ENCODE peak calls at places on chromosomes 1 and 21, in seven cellular contexts. One of them, this sample, is unnamed.

GRCh38 chr1:74964508-74964907 is 169.7 kb upstream of the LHX8 start:
- DNase-seq in GM23248: peak; percentile 8
- DNase-seq in iPS-NIHi11: no peak
- DNase-seq in AG09309: no peak
- DNase-seq in naive thymus-derived CD4-positive, alpha-beta T cell: no peak
- DNase-seq in stimulated activated CD4-positive, alpha-beta T cell treated with anti-CD3 and anti-CD28 coated beads, Interleukin-4, amount 100 ng/mL, for 48 hours: no peak
- DNase-seq in HS-27A: no peak
- DNase-seq in this sample: no peak

GRCh38 chr1:61481313-61481712 is 243.6 kb downstream of the TM2D1 start:
- DNase-seq in stimulated activated CD4-positive, alpha-beta T cell treated with anti-CD3 and anti-CD28 coated beads, Interleukin-4, amount 100 ng/mL, for 48 hours: no peak
- DNase-seq in HS-27A: no peak
- DNase-seq in AG09309: no peak
- DNase-seq in iPS-NIHi11: no peak
- DNase-seq in naive thymus-derived CD4-positive, alpha-beta T cell: no peak
- DNase-seq in GM23248: peak; percentile 14
- DNase-seq in this sample: no peak

GRCh38 chr1:45012639-45013278 is 705 bp downstream of the UROD start:
- DNase-seq in HS-27A: peak; percentile 43
- DNase-seq in stimulated activated CD4-positive, alpha-beta T cell treated with anti-CD3 and anti-CD28 coated beads, Interleukin-4, amount 100 ng/mL, for 48 hours: peak; percentile 28
- DNase-seq in iPS-NIHi11: peak; percentile 40
- DNase-seq in GM23248: peak; percentile 84
- DNase-seq in AG09309: no peak
- DNase-seq in naive thymus-derived CD4-positive, alpha-beta T cell: peak; percentile 12
- DNase-seq in this sample: no peak

GRCh38 chr21:26801524-26801923 is 43.7 kb downstream of the ADAMTS1 start:
- DNase-seq in stimulated activated CD4-positive, alpha-beta T cell treated with anti-CD3 and anti-CD28 coated beads, Interleukin-4, amount 100 ng/mL, for 48 hours: no peak
- DNase-seq in iPS-NIHi11: peak; percentile 11
- DNase-seq in naive thymus-derived CD4-positive, alpha-beta T cell: no peak
- DNase-seq in HS-27A: no peak
- DNase-seq in AG09309: peak; percentile 87
- DNase-seq in GM23248: peak; percentile 70
- DNase-seq in this sample: no peak

GRCh38 chr21:39660596-39660995 is 47.9 kb downstream of the B3GALT5 start:
- DNase-seq in iPS-NIHi11: no peak
- DNase-seq in AG09309: peak; percentile 35
- DNase-seq in GM23248: peak; percentile 73
- DNase-seq in naive thymus-derived CD4-positive, alpha-beta T cell: no peak
- DNase-seq in HS-27A: peak; percentile 34
- DNase-seq in stimulated activated CD4-positive, alpha-beta T cell treated with anti-CD3 and anti-CD28 coated beads, Interleukin-4, amount 100 ng/mL, for 48 hours: no peak
- DNase-seq in this sample: no peak

GRCh38 chr1:75625795-75626194 is 14.9 kb upstream of the SLC44A5 start:
- DNase-seq in iPS-NIHi11: no peak
- DNase-seq in naive thymus-derived CD4-positive, alpha-beta T cell: no peak
- DNase-seq in AG09309: no peak
- DNase-seq in HS-27A: no peak
- DNase-seq in stimulated activated CD4-positive, alpha-beta T cell treated with anti-CD3 and anti-CD28 coated beads, Interleukin-4, amount 100 ng/mL, for 48 hours: no peak
- DNase-seq in GM23248: no peak
- DNase-seq in this sample: no peak

GRCh38 chr1:29653034-29653810 is 416.9 kb downstream of the PTPRU start:
- DNase-seq in naive thymus-derived CD4-positive, alpha-beta T cell: no peak
- DNase-seq in AG09309: no peak
- DNase-seq in HS-27A: no peak
- DNase-seq in iPS-NIHi11: peak; percentile 58
- DNase-seq in GM23248: no peak
- DNase-seq in stimulated activated CD4-positive, alpha-beta T cell treated with anti-CD3 and anti-CD28 coated beads, Interleukin-4, amount 100 ng/mL, for 48 hours: no peak
- DNase-seq in this sample: no peak

GRCh38 chr1:155126494-155127104 is 1.1 kb upstream of the EFNA1 start:
- DNase-seq in AG09309: no peak
- DNase-seq in GM23248: peak; percentile 68
- DNase-seq in HS-27A: no peak
- DNase-seq in stimulated activated CD4-positive, alpha-beta T cell treated with anti-CD3 and anti-CD28 coated beads, Interleukin-4, amount 100 ng/mL, for 48 hours: no peak
- DNase-seq in naive thymus-derived CD4-positive, alpha-beta T cell: peak; percentile 56
- DNase-seq in iPS-NIHi11: peak; percentile 41
- DNase-seq in this sample: no peak

GRCh38 chr1:181541947-181542346 is 58.6 kb downstream of the CACNA1E start:
- DNase-seq in HS-27A: no peak
- DNase-seq in GM23248: peak; percentile 22
- DNase-seq in stimulated activated CD4-positive, alpha-beta T cell treated with anti-CD3 and anti-CD28 coated beads, Interleukin-4, amount 100 ng/mL, for 48 hours: no peak
- DNase-seq in AG09309: no peak
- DNase-seq in iPS-NIHi11: no peak
- DNase-seq in naive thymus-derived CD4-positive, alpha-beta T cell: no peak
- DNase-seq in this sample: no peak

GRCh38 chr1:13754510-13755103 is 54.6 kb downstream of the PRDM2 start:
- DNase-seq in iPS-NIHi11: no peak
- DNase-seq in stimulated activated CD4-positive, alpha-beta T cell treated with anti-CD3 and anti-CD28 coated beads, Interleukin-4, amount 100 ng/mL, for 48 hours: no peak
- DNase-seq in HS-27A: no peak
- DNase-seq in GM23248: peak; percentile 81
- DNase-seq in naive thymus-derived CD4-positive, alpha-beta T cell: no peak
- DNase-seq in AG09309: no peak
- DNase-seq in this sample: no peak

GRCh38 chr1:109912214-109912861 is 1.7 kb downstream of the CSF1 start:
- DNase-seq in AG09309: no peak
- DNase-seq in iPS-NIHi11: no peak
- DNase-seq in stimulated activated CD4-positive, alpha-beta T cell treated with anti-CD3 and anti-CD28 coated beads, Interleukin-4, amount 100 ng/mL, for 48 hours: no peak
- DNase-seq in naive thymus-derived CD4-positive, alpha-beta T cell: no peak
- DNase-seq in HS-27A: no peak
- DNase-seq in GM23248: peak; percentile 69
- DNase-seq in this sample: no peak

GRCh38 chr1:94746635-94747525 is 73.3 kb upstream of the SLC44A3 start:
- DNase-seq in AG09309: no peak
- DNase-seq in HS-27A: no peak
- DNase-seq in GM23248: no peak
- DNase-seq in iPS-NIHi11: no peak
- DNase-seq in stimulated activated CD4-positive, alpha-beta T cell treated with anti-CD3 and anti-CD28 coated beads, Interleukin-4, amount 100 ng/mL, for 48 hours: no peak
- DNase-seq in naive thymus-derived CD4-positive, alpha-beta T cell: no peak
- DNase-seq in this sample: no peak